ENCODE peak calls at places on chromosomes 3 and 15, in eight cellular contexts. F, P, I, R, H, E, M and X are unnamed samples.

GRCh38 chr15:69014454-69014853 is at the start of gene NOX5:
- DNase-seq in F (no peak), P (peak; percentile 46), I (no peak), R (peak; percentile 29), H (peak; percentile 41), E (no peak), M (no peak), X (no peak)

GRCh38 chr3:106261915-106262683 is 393.3 kb upstream of the CBLB start:
- DNase-seq in F (peak; percentile 29), P (no peak), I (no peak), R (no peak), H (peak; percentile 85), E (peak; percentile 29), M (no peak), X (no peak)

GRCh38 chr15:70127288-70127746 is 29.6 kb upstream of the TLE3 start:
- DNase-seq in F (no peak), P (peak; percentile 67), I (no peak), R (no peak), H (no peak), E (peak; percentile 77), M (no peak), X (no peak)

GRCh38 chr15:81315452-81316203 is 8.3 kb downstream of the STARD5 start:
- DNase-seq in F (no peak), P (no peak), I (no peak), R (no peak), H (no peak), E (no peak), M (no peak), X (no peak)

GRCh38 chr15:51970981-51971352 is 611 bp downstream of the LEO1 start:
- DNase-seq in F (no peak), P (no peak), I (no peak), R (no peak), H (no peak), E (no peak), M (no peak), X (no peak)

GRCh38 chr15:77014137-77015081 is 19.5 kb downstream of the PSTPIP1 start:
- DNase-seq in F (no peak), P (no peak), I (no peak), R (no peak), H (no peak), E (no peak), M (no peak), X (peak; percentile 10)

GRCh38 chr15:39591896-39592315 is 11.0 kb downstream of the THBS1 start:
- DNase-seq in F (no peak), P (no peak), I (no peak), R (no peak), H (peak; percentile 46), E (peak; percentile 62), M (no peak), X (no peak)

GRCh38 chr3:127438951-127439350 is 151.1 kb upstream of the PRR20G start:
- DNase-seq in F (no peak), P (no peak), I (no peak), R (no peak), H (no peak), E (no peak), M (no peak), X (no peak)

GRCh38 chr3:169147246-169148008 is 516.1 kb downstream of the MECOM start:
- DNase-seq in F (peak; percentile 67), P (peak; percentile 25), I (peak; percentile 58), R (peak; percentile 71), H (peak; percentile 61), E (peak; percentile 86), M (peak; percentile 55), X (peak; percentile 52)

GRCh38 chr3:48406443-48407431 is 23.1 kb downstream of the PLXNB1 start:
- DNase-seq in F (no peak), P (no peak), I (peak; percentile 26), R (no peak), H (no peak), E (no peak), M (peak; percentile 4), X (peak; percentile 1)

GRCh38 chr15:39517122-39517855 is 63.6 kb upstream of the THBS1 start:
- DNase-seq in F (no peak), P (no peak), I (no peak), R (no peak), H (no peak), E (no peak), M (no peak), X (no peak)

GRCh38 chr3:18402140-18402834 is 22.9 kb downstream of the SATB1 start:
- DNase-seq in F (no peak), P (no peak), I (no peak), R (no peak), H (no peak), E (no peak), M (no peak), X (no peak)

GRCh38 chr3:50620420-50620819 is 3.5 kb downstream of the MAPKAPK3 start:
- DNase-seq in F (no peak), P (no peak), I (no peak), R (no peak), H (no peak), E (no peak), M (no peak), X (no peak)

GRCh38 chr3:188437921-188438320 is 284.0 kb downstream of the LPP start:
- DNase-seq in F (no peak), P (no peak), I (no peak), R (no peak), H (peak; percentile 31), E (no peak), M (no peak), X (no peak)

GRCh38 chr15:84911879-84912660 is 27.6 kb downstream of the SLC28A1 start:
- DNase-seq in F (peak; percentile 98), P (peak; percentile 96), I (no peak), R (peak; percentile 54), H (peak; percentile 99), E (peak; percentile 100), M (no peak), X (peak; percentile 61)

GRCh38 chr15:58626378-58626777 is 123.1 kb downstream of the ADAM10 start:
- DNase-seq in F (no peak), P (no peak), I (no peak), R (no peak), H (no peak), E (no peak), M (no peak), X (no peak)

GRCh38 chr3:30292192-30292893 is 314.1 kb upstream of the TGFBR2 start:
- DNase-seq in F (peak; percentile 50), P (peak; percentile 60), I (no peak), R (no peak), H (peak; percentile 51), E (peak; percentile 95), M (no peak), X (no peak)

GRCh38 chr3:74447221-74447620 is 167.2 kb downstream of the CNTN3 start:
- DNase-seq in F (no peak), P (no peak), I (no peak), R (no peak), H (no peak), E (no peak), M (no peak), X (no peak)

GRCh38 chr3:71064288-71064975 is 519.1 kb downstream of the FOXP1 start:
- DNase-seq in F (peak; percentile 41), P (peak; percentile 10), I (peak; percentile 56), R (peak; percentile 59), H (peak; percentile 68), E (peak; percentile 69), M (peak; percentile 9), X (no peak)
- TF ChIP-seq CTCF in F (peak; percentile 4), P (no peak), I (no peak), R (no peak), H (no peak), E (no peak), M (no peak), X (no peak)

DNA sequence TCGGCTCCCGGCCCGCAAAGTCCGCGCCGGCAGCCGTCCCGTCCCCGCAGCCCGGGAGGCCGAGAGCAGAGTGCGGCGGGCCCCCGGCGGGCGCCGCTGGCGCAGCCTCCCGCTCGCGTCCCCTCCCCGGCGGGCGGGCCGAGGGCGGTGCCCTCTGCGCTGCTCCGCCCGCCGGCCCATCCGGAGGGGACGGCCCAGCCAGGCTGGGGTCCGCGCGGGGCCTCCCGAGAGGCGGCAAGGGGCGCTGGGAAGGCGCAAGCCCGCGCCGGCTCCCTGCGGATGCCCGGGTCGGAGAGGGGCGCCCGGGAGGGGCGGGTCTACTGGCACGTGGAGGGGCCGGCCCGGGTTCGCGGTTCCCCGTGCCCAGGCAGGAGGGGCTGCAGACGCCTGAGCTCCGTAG is at the start of the genes CLCN2 and POLR2H:
- DNase-seq in F (no peak), P (peak; percentile 28), I (peak; percentile 66), R (peak; percentile 58), H (peak; percentile 33), E (peak; percentile 49), M (peak; percentile 65), X (peak; percentile 81)
- H3K4me3 ChIP-seq in F (peak within 1 kb of the TSS; percentile 82), P (peak within 1 kb of the TSS; percentile 79), I (peak within 1 kb of the TSS; percentile 74), R (peak within 1 kb of the TSS; percentile 96), H (peak within 1 kb of the TSS; percentile 56), E (peak within 1 kb of the TSS; percentile 77), M (peak within 1 kb of the TSS; percentile 91), X (peak within 1 kb of the TSS; percentile 86)

DNA sequence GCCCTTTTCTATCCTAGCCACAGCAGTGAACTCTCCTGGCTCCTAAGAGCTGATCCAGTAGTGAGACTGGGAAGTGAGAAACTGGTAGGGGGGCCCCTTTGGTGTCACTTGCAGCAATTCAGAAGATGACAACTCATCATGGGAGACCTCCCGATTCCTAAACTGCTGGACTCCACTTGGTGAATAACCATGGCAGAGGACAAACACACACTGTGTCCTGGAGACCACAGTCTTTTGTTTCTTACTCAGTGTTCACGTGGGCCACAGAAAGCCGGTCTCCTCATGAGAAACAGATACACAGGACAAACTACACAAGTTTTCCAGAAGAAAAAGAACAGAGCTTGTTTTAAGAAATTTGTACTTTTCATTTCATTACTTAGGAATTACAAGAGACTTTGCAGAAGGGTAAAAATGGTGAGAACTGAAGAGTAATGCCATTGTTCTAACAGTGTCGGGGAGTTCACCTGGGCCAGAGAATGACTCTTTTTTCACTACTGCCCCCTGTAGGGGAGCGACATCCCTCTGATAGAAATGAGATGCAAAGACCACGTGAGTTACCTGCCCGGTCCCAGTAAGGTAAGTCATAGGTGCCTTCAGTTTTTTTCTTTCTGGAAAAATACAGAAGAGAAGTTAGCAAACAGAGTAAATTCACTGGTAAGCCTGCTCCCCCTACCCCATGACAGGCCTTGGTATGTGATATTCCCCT is 38.1 kb downstream of the ST3GAL6 start:
- DNase-seq in F (no peak), P (no peak), I (no peak), R (no peak), H (no peak), E (no peak), M (no peak), X (no peak)
- TF ChIP-seq CTCF in F (peak; percentile 50), P (peak; percentile 13), I (peak; percentile 16), R (no peak), H (peak; percentile 3), E (peak; percentile 5), M (no peak), X (peak; percentile 28)

GRCh38 chr15:90266061-90266431 is 574 bp downstream of the NGRN start:
- DNase-seq in F (peak; percentile 20), P (peak; percentile 68), I (peak; percentile 50), R (peak; percentile 52), H (peak; percentile 4), E (peak; percentile 29), M (peak; percentile 30), X (peak; percentile 59)

GRCh38 chr15:90266485-90266884 is 1.0 kb downstream of the NGRN start:
- DNase-seq in F (peak; percentile 41), P (no peak), I (no peak), R (peak; percentile 53), H (peak; percentile 20), E (peak; percentile 26), M (no peak), X (no peak)

GRCh38 chr15:90268415-90268814 is 2.9 kb downstream of the NGRN start:
- DNase-seq in F (no peak), P (no peak), I (no peak), R (no peak), H (no peak), E (no peak), M (no peak), X (no peak)

GRCh38 chr15:90271459-90272166 is 6.1 kb downstream of the NGRN start:
- DNase-seq in F (no peak), P (no peak), I (no peak), R (no peak), H (no peak), E (no peak), M (no peak), X (no peak)

GRCh38 chr15:90270502-90271150 is 5.2 kb downstream of the NGRN start:
- DNase-seq in F (no peak), P (no peak), I (no peak), R (no peak), H (no peak), E (no peak), M (no peak), X (no peak)
- H3K4me3 ChIP-seq in F (no peak overlapping the region), P (no peak overlapping the region), I (no peak overlapping the region), R (no peak overlapping the region), H (no peak overlapping the region), E (no peak overlapping the region), M (no peak overlapping the region), X (no peak overlapping the region)